ENCODE peak calls at places on chromosome 1, in seven cellular contexts. One of them, this sample, is unnamed. For H3K4me1, the result is how much of the 10 kb centered on the place peaks cover.

GRCh38 chr1:202259705-202260104 is 66.1 kb downstream of the LGR6 start:
- DNase-seq in fibroblast of lung: no peak
- DNase-seq in adrenal gland: peak
- DNase-seq in colonic mucosa: no peak
- DNase-seq in heart left ventricle: no peak
- DNase-seq in left ventricle myocardium inferior: no peak
- DNase-seq in right lobe of liver: no peak
- DNase-seq in this sample: no peak

GRCh38 chr1:25519624-25520023 is 23.8 kb upstream of the LDLRAP1 start:
- DNase-seq in heart left ventricle: no peak
- DNase-seq in right lobe of liver: no peak
- DNase-seq in left ventricle myocardium inferior: no peak
- DNase-seq in adrenal gland: no peak
- DNase-seq in fibroblast of lung: peak
- DNase-seq in colonic mucosa: no peak
- DNase-seq in this sample: no peak

GRCh38 chr1:203127672-203128611 is at the start of gene ADORA1:
- DNase-seq in left ventricle myocardium inferior: peak
- DNase-seq in right lobe of liver: peak
- DNase-seq in heart left ventricle: peak
- DNase-seq in colonic mucosa: peak
- DNase-seq in fibroblast of lung: peak
- DNase-seq in adrenal gland: peak
- DNase-seq in this sample: peak

GRCh38 chr1:12617901-12618660 is at the start of gene DHRS3:
- DNase-seq in left ventricle myocardium inferior: peak
- DNase-seq in fibroblast of lung: peak
- DNase-seq in heart left ventricle: peak
- DNase-seq in adrenal gland: peak
- DNase-seq in colonic mucosa: peak
- DNase-seq in right lobe of liver: peak
- DNase-seq in this sample: peak

GRCh38 chr1:201786824-201787223 is 42.1 kb upstream of the IPO9 start:
- DNase-seq in fibroblast of lung: no peak
- DNase-seq in heart left ventricle: peak
- DNase-seq in left ventricle myocardium inferior: peak
- DNase-seq in right lobe of liver: no peak
- DNase-seq in adrenal gland: no peak
- DNase-seq in colonic mucosa: no peak
- DNase-seq in this sample: no peak

GRCh38 chr1:101288491-101288944 is 51.7 kb downstream of the S1PR1 start:
- DNase-seq in heart left ventricle: peak
- DNase-seq in colonic mucosa: peak
- DNase-seq in adrenal gland: peak
- DNase-seq in left ventricle myocardium inferior: peak
- DNase-seq in fibroblast of lung: peak
- DNase-seq in right lobe of liver: peak
- DNase-seq in this sample: no peak

GRCh38 chr1:34781071-34781843 is at the start of gene GJB3:
- DNase-seq in adrenal gland: peak
- DNase-seq in left ventricle myocardium inferior: no peak
- DNase-seq in heart left ventricle: no peak
- DNase-seq in fibroblast of lung: peak
- DNase-seq in colonic mucosa: peak
- DNase-seq in right lobe of liver: no peak
- DNase-seq in this sample: no peak

GRCh38 chr1:223670458-223671159 is 5.1 kb upstream of the CAPN8 start:
- DNase-seq in right lobe of liver: peak
- DNase-seq in colonic mucosa: peak
- DNase-seq in fibroblast of lung: peak
- DNase-seq in adrenal gland: peak
- DNase-seq in left ventricle myocardium inferior: no peak
- DNase-seq in heart left ventricle: no peak
- DNase-seq in this sample: no peak

GRCh38 chr1:36764796-36765195 is 269.5 kb downstream of the GRIK3 start:
- DNase-seq in colonic mucosa: no peak
- DNase-seq in adrenal gland: no peak
- DNase-seq in heart left ventricle: no peak
- DNase-seq in right lobe of liver: peak
- DNase-seq in left ventricle myocardium inferior: no peak
- DNase-seq in fibroblast of lung: no peak
- DNase-seq in this sample: no peak

GRCh38 chr1:57671750-57672149 is 247.9 kb upstream of the DAB1 start:
- DNase-seq in adrenal gland: no peak
- DNase-seq in heart left ventricle: no peak
- DNase-seq in fibroblast of lung: no peak
- DNase-seq in right lobe of liver: no peak
- DNase-seq in colonic mucosa: no peak
- DNase-seq in left ventricle myocardium inferior: no peak
- DNase-seq in this sample: no peak

GRCh38 chr1:152018537-152018936 is 18.3 kb downstream of the S100A11 start:
- DNase-seq in adrenal gland: no peak
- DNase-seq in heart left ventricle: no peak
- DNase-seq in left ventricle myocardium inferior: no peak
- DNase-seq in right lobe of liver: no peak
- DNase-seq in fibroblast of lung: no peak
- DNase-seq in colonic mucosa: no peak
- DNase-seq in this sample: no peak
- TF ChIP-seq CTCF in adrenal gland: no peak
- TF ChIP-seq CTCF in heart left ventricle: peak
- TF ChIP-seq CTCF in left ventricle myocardium inferior: no peak
- TF ChIP-seq CTCF in right lobe of liver: no peak
- TF ChIP-seq CTCF in fibroblast of lung: peak
- TF ChIP-seq CTCF in colonic mucosa: peak
- TF ChIP-seq CTCF in this sample: no peak

DNA sequence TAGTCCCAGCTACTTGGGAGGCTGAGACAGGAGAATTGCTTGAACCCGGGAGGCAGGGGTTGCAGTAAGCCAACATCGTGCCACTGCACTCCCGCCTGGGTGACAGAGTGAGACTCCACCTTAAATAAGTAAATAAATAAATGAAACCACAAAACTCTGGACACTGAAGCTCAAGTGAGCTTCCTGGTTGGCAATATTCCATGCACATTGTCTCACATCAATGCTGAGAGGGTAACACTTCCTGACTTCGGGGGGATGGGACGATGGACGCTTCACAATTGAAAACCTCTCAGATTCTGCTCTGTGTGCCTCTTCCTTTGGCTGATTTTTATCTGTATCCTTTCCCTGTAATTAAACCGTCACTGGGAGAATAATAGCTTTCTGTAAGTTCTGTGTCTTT is 70.0 kb upstream of the ZNF644 start:
- DNase-seq in right lobe of liver: no peak
- DNase-seq in fibroblast of lung: peak
- DNase-seq in heart left ventricle: no peak
- DNase-seq in left ventricle myocardium inferior: no peak
- DNase-seq in colonic mucosa: no peak
- DNase-seq in adrenal gland: no peak
- DNase-seq in this sample: peak
- H3K4me1 ChIP-seq in right lobe of liver: under half
- H3K4me1 ChIP-seq in fibroblast of lung: under half
- H3K4me1 ChIP-seq in heart left ventricle: under half
- H3K4me1 ChIP-seq in left ventricle myocardium inferior: under half
- H3K4me1 ChIP-seq in colonic mucosa: under half
- H3K4me1 ChIP-seq in adrenal gland: under half
- H3K4me1 ChIP-seq in this sample: under half

GRCh38 chr1:153526132-153526543 is 9.7 kb downstream of the S100A6 start:
- DNase-seq in colonic mucosa: peak
- DNase-seq in adrenal gland: peak
- DNase-seq in left ventricle myocardium inferior: no peak
- DNase-seq in heart left ventricle: no peak
- DNase-seq in fibroblast of lung: no peak
- DNase-seq in right lobe of liver: no peak
- DNase-seq in this sample: no peak

GRCh38 chr1:153531638-153532037 is 4.2 kb downstream of the S100A6 start:
- DNase-seq in adrenal gland: no peak
- DNase-seq in heart left ventricle: no peak
- DNase-seq in left ventricle myocardium inferior: no peak
- DNase-seq in right lobe of liver: no peak
- DNase-seq in colonic mucosa: no peak
- DNase-seq in fibroblast of lung: no peak
- DNase-seq in this sample: peak

GRCh38 chr1:153532161-153532560 is 3.6 kb downstream of the S100A6 start:
- DNase-seq in right lobe of liver: no peak
- DNase-seq in fibroblast of lung: no peak
- DNase-seq in left ventricle myocardium inferior: no peak
- DNase-seq in colonic mucosa: no peak
- DNase-seq in heart left ventricle: no peak
- DNase-seq in adrenal gland: no peak
- DNase-seq in this sample: no peak

GRCh38 chr1:153525088-153525713 is 10.6 kb downstream of the S100A6 start:
- DNase-seq in right lobe of liver: no peak
- DNase-seq in adrenal gland: no peak
- DNase-seq in left ventricle myocardium inferior: no peak
- DNase-seq in fibroblast of lung: peak
- DNase-seq in heart left ventricle: no peak
- DNase-seq in colonic mucosa: no peak
- DNase-seq in this sample: peak

DNA sequence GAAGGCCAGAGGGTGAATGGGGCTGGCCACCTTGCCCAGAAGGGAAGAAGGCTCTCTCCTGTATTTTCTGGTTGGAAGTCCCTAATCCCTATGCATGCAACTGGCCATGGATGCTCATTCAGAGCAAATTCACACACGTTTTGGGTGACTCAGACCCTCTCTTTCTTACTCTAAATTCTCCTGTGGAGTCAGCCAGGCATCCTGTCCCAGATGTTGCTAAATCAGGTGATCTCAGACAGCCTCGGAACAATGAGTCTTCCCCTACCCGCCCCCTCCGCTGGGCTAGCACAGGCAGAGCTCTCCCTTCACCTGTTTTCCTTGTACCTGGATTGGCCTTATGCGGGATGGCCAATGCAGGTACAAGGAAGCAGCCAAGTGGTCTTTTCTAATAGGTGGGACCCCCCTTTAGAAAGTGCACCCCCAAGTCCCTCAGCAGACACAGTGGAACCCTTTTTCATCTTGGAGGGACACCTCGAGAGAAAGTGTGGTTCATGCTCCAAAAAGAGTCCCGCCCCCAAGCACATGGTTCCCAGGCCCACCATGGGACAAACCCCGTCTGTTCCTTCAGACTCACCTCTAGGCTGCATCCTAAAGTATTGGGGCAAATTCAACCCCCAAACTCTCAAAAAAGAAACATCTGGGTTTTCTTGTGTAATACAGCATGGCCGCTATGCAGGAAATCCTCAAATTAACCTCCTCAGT is 8.6 kb downstream of the S100A6 start:
- DNase-seq in left ventricle myocardium inferior: no peak
- DNase-seq in fibroblast of lung: peak
- DNase-seq in heart left ventricle: no peak
- DNase-seq in adrenal gland: no peak
- DNase-seq in right lobe of liver: no peak
- DNase-seq in colonic mucosa: no peak
- DNase-seq in this sample: peak
- TF ChIP-seq CTCF in left ventricle myocardium inferior: no peak
- TF ChIP-seq CTCF in fibroblast of lung: no peak
- TF ChIP-seq CTCF in heart left ventricle: no peak
- TF ChIP-seq CTCF in adrenal gland: no peak
- TF ChIP-seq CTCF in right lobe of liver: no peak
- TF ChIP-seq CTCF in colonic mucosa: no peak
- TF ChIP-seq CTCF in this sample: no peak

DNA sequence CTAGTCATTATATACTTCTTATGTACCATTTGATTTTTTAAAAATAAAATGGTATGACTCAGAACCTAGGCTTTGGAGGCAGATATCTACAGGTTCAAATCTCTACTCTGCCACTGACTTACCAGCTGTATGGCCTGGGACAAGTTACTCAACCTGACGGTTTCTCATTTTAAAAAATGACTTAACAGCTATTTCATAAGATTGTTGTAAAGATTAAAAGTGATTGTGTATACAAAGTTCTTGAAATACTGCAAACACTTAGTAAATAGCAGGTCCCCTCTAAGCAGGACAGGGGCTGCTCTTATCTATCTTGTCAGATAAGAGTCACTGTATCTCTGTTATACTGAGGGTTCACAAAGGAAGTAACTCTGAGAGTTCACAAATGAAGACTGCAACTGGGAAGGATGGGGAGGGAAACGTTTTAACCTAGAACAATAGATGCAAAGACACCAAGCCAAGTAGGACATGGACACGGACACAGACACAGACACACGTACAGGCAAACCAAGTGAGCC is 2.6 kb downstream of the BCAR3 start:
- DNase-seq in left ventricle myocardium inferior: no peak
- DNase-seq in adrenal gland: no peak
- DNase-seq in right lobe of liver: no peak
- DNase-seq in colonic mucosa: no peak
- DNase-seq in fibroblast of lung: no peak
- DNase-seq in heart left ventricle: no peak
- DNase-seq in this sample: no peak
- H3K4me1 ChIP-seq in left ventricle myocardium inferior: half or more
- H3K4me1 ChIP-seq in adrenal gland: under half
- H3K4me1 ChIP-seq in right lobe of liver: under half
- H3K4me1 ChIP-seq in colonic mucosa: under half
- H3K4me1 ChIP-seq in fibroblast of lung: under half
- H3K4me1 ChIP-seq in heart left ventricle: under half
- H3K4me1 ChIP-seq in this sample: under half

GRCh38 chr1:59704721-59705120 is 110.0 kb upstream of the HOOK1 start:
- DNase-seq in right lobe of liver: no peak
- DNase-seq in fibroblast of lung: no peak
- DNase-seq in colonic mucosa: no peak
- DNase-seq in left ventricle myocardium inferior: no peak
- DNase-seq in heart left ventricle: no peak
- DNase-seq in adrenal gland: no peak
- DNase-seq in this sample: no peak
- TF ChIP-seq CTCF in right lobe of liver: no peak
- TF ChIP-seq CTCF in fibroblast of lung: no peak
- TF ChIP-seq CTCF in colonic mucosa: no peak
- TF ChIP-seq CTCF in left ventricle myocardium inferior: no peak
- TF ChIP-seq CTCF in heart left ventricle: no peak
- TF ChIP-seq CTCF in adrenal gland: no peak
- TF ChIP-seq CTCF in this sample: no peak

GRCh38 chr1:227756172-227756959 is 21.1 kb downstream of the SNAP47 start:
- DNase-seq in left ventricle myocardium inferior: no peak
- DNase-seq in heart left ventricle: no peak
- DNase-seq in right lobe of liver: no peak
- DNase-seq in colonic mucosa: no peak
- DNase-seq in fibroblast of lung: no peak
- DNase-seq in adrenal gland: peak
- DNase-seq in this sample: peak
- H3K4me1 ChIP-seq in left ventricle myocardium inferior: half or more
- H3K4me1 ChIP-seq in heart left ventricle: under half
- H3K4me1 ChIP-seq in right lobe of liver: under half
- H3K4me1 ChIP-seq in colonic mucosa: under half
- H3K4me1 ChIP-seq in fibroblast of lung: under half
- H3K4me1 ChIP-seq in adrenal gland: under half
- H3K4me1 ChIP-seq in this sample: under half

This sample was measured in mucosa of descending colon.